ENCODE peak calls at places on chromosomes 1 and 21, in seven cellular contexts. Q is mucosa of descending colon; T is GM06990; D is bronchial epithelial cell; G is caudate nucleus; P is tibial nerve; B is stimulated activated CD4-positive, alpha-beta T cell treated with anti-CD3 and anti-CD28 coated beads, Interleukin-15, amount 100 ng/mL, for 24 hours. C is an unnamed sample.

GRCh38 chr1:230067871-230068814 is 1.1 kb downstream of the GALNT2 start:
- DNase-seq in Q (peak), T (peak), D (no peak), G (no peak), P (no peak), B (peak), C (no peak)

GRCh38 chr1:109089242-109090015 is 1.1 kb upstream of the TMEM167B start:
- DNase-seq in Q (peak), T (no peak), D (peak), G (peak), P (no peak), B (peak), C (peak)

GRCh38 chr1:63000508-63000907 is 216.6 kb downstream of the ATG4C start:
- DNase-seq in Q (no peak), T (no peak), D (no peak), G (no peak), P (no peak), B (no peak), C (no peak)

GRCh38 chr1:232462200-232462599 is 167.7 kb downstream of the SIPA1L2 start:
- DNase-seq in Q (no peak), T (no peak), D (peak), G (no peak), P (no peak), B (no peak), C (no peak)

GRCh38 chr1:10057744-10058294 is 25.1 kb downstream of the UBE4B start:
- DNase-seq in Q (no peak), T (no peak), D (no peak), G (no peak), P (no peak), B (no peak), C (no peak)

GRCh38 chr1:40855513-40855912 is 6.7 kb downstream of the CITED4 start:
- DNase-seq in Q (no peak), T (no peak), D (no peak), G (no peak), P (no peak), B (peak), C (no peak)

GRCh38 chr1:202200112-202200548 is 6.5 kb downstream of the LGR6 start:
- DNase-seq in Q (peak), T (no peak), D (peak), G (no peak), P (no peak), B (no peak), C (no peak)

GRCh38 chr1:208068908-208069307 is 158.0 kb upstream of the CD34 start:
- DNase-seq in Q (no peak), T (no peak), D (no peak), G (no peak), P (no peak), B (no peak), C (no peak)

GRCh38 chr1:93317207-93317606 is 28.5 kb upstream of the DR1 start:
- DNase-seq in Q (peak), T (no peak), D (no peak), G (no peak), P (no peak), B (no peak), C (no peak)

GRCh38 chr1:31422505-31423319 is 9.7 kb downstream of the SERINC2 start:
- DNase-seq in Q (peak), T (no peak), D (peak), G (peak), P (peak), B (peak), C (peak)

GRCh38 chr21:41141031-41141457 is 26.9 kb upstream of the BACE2 start:
- DNase-seq in Q (no peak), T (no peak), D (peak), G (no peak), P (no peak), B (no peak), C (no peak)

GRCh38 chr1:2821373-2821955 is 20.0 kb upstream of the TTC34 start:
- DNase-seq in Q (no peak), T (no peak), D (no peak), G (no peak), P (no peak), B (no peak), C (no peak)

GRCh38 chr1:157087030-157087429 is 12.6 kb downstream of the ETV3L start:
- DNase-seq in Q (no peak), T (no peak), D (no peak), G (no peak), P (no peak), B (no peak), C (no peak)

GRCh38 chr1:223207293-223208066 is 64.4 kb upstream of the TLR5 start:
- DNase-seq in Q (peak), T (no peak), D (no peak), G (no peak), P (no peak), B (no peak), C (no peak)

GRCh38 chr1:177346960-177347359 is 176.2 kb downstream of the BRINP2 start:
- DNase-seq in Q (peak), T (no peak), D (no peak), G (no peak), P (no peak), B (no peak), C (no peak)

GRCh38 chr1:237712808-237713207 is 177.9 kb downstream of the ZP4 start:
- DNase-seq in Q (no peak), T (no peak), D (no peak), G (no peak), P (no peak), B (no peak), C (no peak)

GRCh38 chr21:40846566-40847411 is at the start of gene DSCAM:
- DNase-seq in Q (no peak), T (no peak), D (peak), G (no peak), P (no peak), B (no peak), C (peak)

GRCh38 chr1:38029725-38030511 is 16.7 kb downstream of the POU3F1 start:
- DNase-seq in Q (peak), T (peak), D (peak), G (no peak), P (no peak), B (peak), C (no peak)

GRCh38 chr1:205497351-205497750 is 7.1 kb upstream of the CDK18 start:
- DNase-seq in Q (no peak), T (no peak), D (no peak), G (no peak), P (no peak), B (no peak), C (peak)

GRCh38 chr1:24926596-24927249 is 3.4 kb downstream of the RUNX3 start:
- DNase-seq in Q (peak), T (no peak), D (no peak), G (no peak), P (no peak), B (no peak), C (no peak)

GRCh38 chr1:151540021-151540981 is at the start of gene TUFT1:
- DNase-seq in Q (peak), T (peak), D (peak), G (peak), P (peak), B (peak), C (peak)

GRCh38 chr1:162373541-162374375 is 2.9 kb downstream of the SPATA46 start:
- DNase-seq in Q (no peak), T (no peak), D (no peak), G (no peak), P (no peak), B (no peak), C (no peak)

GRCh38 chr1:160206421-160207117 is 1.4 kb downstream of the PEA15 start:
- DNase-seq in Q (no peak), T (no peak), D (peak), G (no peak), P (no peak), B (no peak), C (no peak)

GRCh38 chr1:198156745-198157240 is at the start of gene NEK7:
- DNase-seq in Q (peak), T (peak), D (peak), G (peak), P (peak), B (peak), C (peak)

C was measured in NCI-H345.